ENCODE peak calls at places on chromosomes 1 and 21, in six cellular contexts. One of them, this sample, is unnamed.

GRCh38 chr21:43684424-43684823 is 25.1 kb downstream of the RRP1B start:
- DNase-seq in aorta: no peak
- DNase-seq in MM.1S: no peak
- DNase-seq in stomach: no peak
- DNase-seq in upper lobe of left lung: no peak
- DNase-seq in ovary: no peak
- DNase-seq in this sample: no peak

GRCh38 chr1:172399369-172400072 is 21.0 kb upstream of the C1orf105 start:
- DNase-seq in MM.1S: peak
- DNase-seq in ovary: no peak
- DNase-seq in aorta: no peak
- DNase-seq in stomach: peak
- DNase-seq in upper lobe of left lung: no peak
- DNase-seq in this sample: peak

GRCh38 chr1:2447274-2448097 is 28.6 kb upstream of the PLCH2 start:
- DNase-seq in stomach: no peak
- DNase-seq in upper lobe of left lung: no peak
- DNase-seq in ovary: no peak
- DNase-seq in aorta: no peak
- DNase-seq in MM.1S: no peak
- DNase-seq in this sample: no peak

GRCh38 chr1:241749041-241749798 is 97.1 kb downstream of the WDR64 start:
- DNase-seq in ovary: no peak
- DNase-seq in aorta: no peak
- DNase-seq in upper lobe of left lung: no peak
- DNase-seq in MM.1S: no peak
- DNase-seq in stomach: no peak
- DNase-seq in this sample: no peak

GRCh38 chr1:44025816-44026215 is 5.4 kb downstream of the SLC6A9 start:
- DNase-seq in MM.1S: no peak
- DNase-seq in upper lobe of left lung: peak
- DNase-seq in ovary: no peak
- DNase-seq in stomach: peak
- DNase-seq in aorta: no peak
- DNase-seq in this sample: peak

GRCh38 chr21:43824250-43824882 is 35.0 kb downstream of the RRP1 start:
- DNase-seq in aorta: no peak
- DNase-seq in ovary: no peak
- DNase-seq in MM.1S: no peak
- DNase-seq in upper lobe of left lung: no peak
- DNase-seq in stomach: no peak
- DNase-seq in this sample: no peak

GRCh38 chr1:32337855-32338636 is 2.0 kb upstream of the MARCKSL1 start:
- DNase-seq in upper lobe of left lung: peak
- DNase-seq in MM.1S: peak
- DNase-seq in aorta: no peak
- DNase-seq in ovary: no peak
- DNase-seq in stomach: peak
- DNase-seq in this sample: peak

GRCh38 chr1:3062616-3063378 is 6.2 kb upstream of the PRDM16 start:
- DNase-seq in stomach: peak
- DNase-seq in upper lobe of left lung: no peak
- DNase-seq in ovary: peak
- DNase-seq in aorta: peak
- DNase-seq in MM.1S: no peak
- DNase-seq in this sample: no peak

GRCh38 chr1:178529364-178530036 is 16.6 kb downstream of the TEX35 start:
- DNase-seq in upper lobe of left lung: no peak
- DNase-seq in aorta: peak
- DNase-seq in ovary: no peak
- DNase-seq in stomach: no peak
- DNase-seq in MM.1S: no peak
- DNase-seq in this sample: no peak

GRCh38 chr1:223827193-223827663 is 18.5 kb downstream of the TP53BP2 start:
- DNase-seq in upper lobe of left lung: peak
- DNase-seq in MM.1S: no peak
- DNase-seq in ovary: no peak
- DNase-seq in stomach: no peak
- DNase-seq in aorta: no peak
- DNase-seq in this sample: no peak

GRCh38 chr1:83100133-83100532 is 898.8 kb downstream of the TTLL7 start:
- DNase-seq in ovary: no peak
- DNase-seq in MM.1S: no peak
- DNase-seq in aorta: no peak
- DNase-seq in stomach: no peak
- DNase-seq in upper lobe of left lung: no peak
- DNase-seq in this sample: no peak

GRCh38 chr1:76093931-76094330 is 19.4 kb downstream of the ST6GALNAC3 start:
- DNase-seq in aorta: no peak
- DNase-seq in upper lobe of left lung: no peak
- DNase-seq in stomach: no peak
- DNase-seq in MM.1S: no peak
- DNase-seq in ovary: no peak
- DNase-seq in this sample: no peak

GRCh38 chr1:90879281-90879680 is 142.6 kb downstream of the ZNF644 start:
- DNase-seq in ovary: no peak
- DNase-seq in stomach: no peak
- DNase-seq in upper lobe of left lung: no peak
- DNase-seq in aorta: no peak
- DNase-seq in MM.1S: peak
- DNase-seq in this sample: no peak

GRCh38 chr21:27586986-27587385 is 620.1 kb upstream of the ADAMTS5 start:
- DNase-seq in upper lobe of left lung: no peak
- DNase-seq in MM.1S: no peak
- DNase-seq in ovary: no peak
- DNase-seq in stomach: no peak
- DNase-seq in aorta: no peak
- DNase-seq in this sample: no peak
- H3K4me3 ChIP-seq in upper lobe of left lung: no peak
- H3K4me3 ChIP-seq in MM.1S: no peak
- H3K4me3 ChIP-seq in ovary: no peak
- H3K4me3 ChIP-seq in stomach: no peak
- H3K4me3 ChIP-seq in aorta: no peak
- H3K4me3 ChIP-seq in this sample: no peak

GRCh38 chr1:185342672-185343259 is 25.7 kb upstream of the IVNS1ABP start:
- DNase-seq in stomach: no peak
- DNase-seq in MM.1S: no peak
- DNase-seq in upper lobe of left lung: no peak
- DNase-seq in ovary: no peak
- DNase-seq in aorta: no peak
- DNase-seq in this sample: no peak

GRCh38 chr1:185342017-185342416 is 25.0 kb upstream of the IVNS1ABP start:
- DNase-seq in stomach: no peak
- DNase-seq in upper lobe of left lung: no peak
- DNase-seq in aorta: no peak
- DNase-seq in ovary: no peak
- DNase-seq in MM.1S: no peak
- DNase-seq in this sample: no peak

GRCh38 chr1:185341196-185341781 is 24.2 kb upstream of the IVNS1ABP start:
- DNase-seq in upper lobe of left lung: no peak
- DNase-seq in aorta: no peak
- DNase-seq in stomach: no peak
- DNase-seq in ovary: no peak
- DNase-seq in MM.1S: no peak
- DNase-seq in this sample: no peak

GRCh38 chr1:185337221-185337620 is 20.2 kb upstream of the IVNS1ABP start:
- DNase-seq in ovary: no peak
- DNase-seq in upper lobe of left lung: no peak
- DNase-seq in stomach: no peak
- DNase-seq in MM.1S: no peak
- DNase-seq in aorta: no peak
- DNase-seq in this sample: no peak

DNA sequence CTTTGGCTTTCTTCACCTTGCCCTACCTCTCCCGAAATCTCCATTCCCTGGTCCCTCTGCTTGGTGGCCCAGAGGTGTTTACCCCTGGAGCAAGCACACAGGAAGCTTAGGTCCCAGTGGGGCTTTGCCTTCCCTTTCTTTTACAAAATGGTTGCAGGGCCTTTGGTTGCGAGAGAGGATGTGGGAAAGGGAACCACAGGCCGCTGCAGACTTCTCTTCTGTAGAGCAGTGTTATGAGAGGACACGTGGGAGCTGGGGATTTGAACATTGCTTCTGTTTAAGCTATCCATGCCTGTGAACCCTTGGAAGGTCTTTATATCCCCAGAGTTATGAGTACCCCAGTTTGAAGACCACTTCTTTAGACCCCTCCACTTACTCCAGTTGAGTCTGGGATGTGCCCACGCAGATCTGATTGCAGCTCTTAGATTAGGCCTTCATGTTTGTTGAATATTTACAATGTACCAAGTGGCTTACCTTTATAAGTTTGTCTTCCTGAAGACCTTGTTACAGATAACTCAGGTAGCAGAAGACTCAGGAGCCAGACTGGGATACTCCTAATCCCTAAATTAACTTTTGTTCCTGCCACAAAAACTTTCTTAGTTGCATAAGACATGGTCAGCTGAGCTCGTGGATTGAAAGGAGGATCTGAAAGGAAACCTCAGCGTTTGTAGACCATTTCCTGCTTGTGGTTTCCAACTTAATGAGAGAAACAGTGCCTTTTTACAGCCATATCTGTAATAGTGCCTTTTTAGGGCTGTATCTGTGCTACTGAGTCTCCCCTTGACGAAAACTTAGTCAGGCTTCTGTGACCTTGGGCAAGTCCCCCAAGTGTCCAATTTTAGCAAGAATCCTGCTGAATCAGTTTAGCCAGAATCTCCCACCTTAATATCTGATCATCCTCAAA is 21.9 kb upstream of the IVNS1ABP start:
- DNase-seq in stomach: peak
- DNase-seq in upper lobe of left lung: peak
- DNase-seq in MM.1S: peak
- DNase-seq in ovary: no peak
- DNase-seq in aorta: no peak
- DNase-seq in this sample: no peak
- H3K4me3 ChIP-seq in stomach: no peak
- H3K4me3 ChIP-seq in upper lobe of left lung: no peak
- H3K4me3 ChIP-seq in MM.1S: no peak
- H3K4me3 ChIP-seq in ovary: no peak
- H3K4me3 ChIP-seq in aorta: no peak
- H3K4me3 ChIP-seq in this sample: no peak

GRCh38 chr1:161132410-161133219 is at the start of gene DEDD:
- DNase-seq in MM.1S: peak
- DNase-seq in aorta: peak
- DNase-seq in upper lobe of left lung: peak
- DNase-seq in stomach: peak
- DNase-seq in ovary: peak
- DNase-seq in this sample: peak

GRCh38 chr1:161127649-161128048 is 4.8 kb downstream of the DEDD start:
- DNase-seq in MM.1S: no peak
- DNase-seq in upper lobe of left lung: no peak
- DNase-seq in aorta: no peak
- DNase-seq in ovary: no peak
- DNase-seq in stomach: no peak
- DNase-seq in this sample: no peak

GRCh38 chr1:161128591-161129420 is 3.7 kb downstream of the DEDD start:
- DNase-seq in aorta: no peak
- DNase-seq in ovary: no peak
- DNase-seq in upper lobe of left lung: no peak
- DNase-seq in stomach: no peak
- DNase-seq in MM.1S: no peak
- DNase-seq in this sample: no peak

GRCh38 chr1:161131721-161132409 is 602 bp downstream of the DEDD start:
- DNase-seq in upper lobe of left lung: peak
- DNase-seq in ovary: no peak
- DNase-seq in MM.1S: no peak
- DNase-seq in aorta: no peak
- DNase-seq in stomach: no peak
- DNase-seq in this sample: peak

DNA sequence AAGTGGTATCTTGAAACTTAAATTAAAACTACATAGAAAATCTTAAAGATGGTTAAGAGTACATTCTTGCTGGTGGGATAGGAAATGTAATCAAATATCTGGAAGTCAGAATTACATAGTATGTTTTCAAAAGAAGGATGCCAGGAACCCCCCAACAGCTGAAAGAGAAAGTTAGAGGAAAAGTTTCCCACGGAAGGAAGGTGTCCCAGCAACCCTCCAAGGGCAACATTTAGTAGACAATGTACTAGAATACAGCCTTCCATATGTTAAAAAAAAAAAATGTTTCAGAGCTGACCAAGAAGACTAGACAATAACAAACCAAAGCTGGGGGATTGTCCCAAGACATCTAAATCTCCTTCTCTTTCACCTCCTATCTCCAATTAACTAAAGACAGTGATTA is 2.2 kb downstream of the DEDD start:
- DNase-seq in MM.1S: no peak
- DNase-seq in aorta: no peak
- DNase-seq in upper lobe of left lung: no peak
- DNase-seq in stomach: no peak
- DNase-seq in ovary: no peak
- DNase-seq in this sample: no peak
- H3K4me3 ChIP-seq in MM.1S: no peak
- H3K4me3 ChIP-seq in aorta: no peak
- H3K4me3 ChIP-seq in upper lobe of left lung: no peak
- H3K4me3 ChIP-seq in stomach: no peak
- H3K4me3 ChIP-seq in ovary: no peak
- H3K4me3 ChIP-seq in this sample: no peak

GRCh38 chr1:38123356-38123755 is 76.8 kb upstream of the POU3F1 start:
- DNase-seq in stomach: no peak
- DNase-seq in ovary: no peak
- DNase-seq in MM.1S: no peak
- DNase-seq in upper lobe of left lung: no peak
- DNase-seq in aorta: no peak
- DNase-seq in this sample: no peak
- H3K4me3 ChIP-seq in stomach: no peak
- H3K4me3 ChIP-seq in ovary: no peak
- H3K4me3 ChIP-seq in MM.1S: no peak
- H3K4me3 ChIP-seq in upper lobe of left lung: no peak
- H3K4me3 ChIP-seq in aorta: no peak
- H3K4me3 ChIP-seq in this sample: no peak

GRCh38 chr1:227541796-227542152 is 21.6 kb upstream of the ZNF678 start:
- DNase-seq in MM.1S: no peak
- DNase-seq in aorta: no peak
- DNase-seq in ovary: peak
- DNase-seq in stomach: no peak
- DNase-seq in upper lobe of left lung: no peak
- DNase-seq in this sample: no peak

GRCh38 chr1:227543283-227544066 is 19.9 kb upstream of the ZNF678 start:
- DNase-seq in upper lobe of left lung: no peak
- DNase-seq in stomach: no peak
- DNase-seq in aorta: peak
- DNase-seq in MM.1S: no peak
- DNase-seq in ovary: no peak
- DNase-seq in this sample: no peak

GRCh38 chr1:227541129-227541528 is 22.2 kb upstream of the ZNF678 start:
- DNase-seq in MM.1S: no peak
- DNase-seq in ovary: no peak
- DNase-seq in stomach: no peak
- DNase-seq in aorta: peak
- DNase-seq in upper lobe of left lung: no peak
- DNase-seq in this sample: no peak

GRCh38 chr1:227544067-227544655 is 19.2 kb upstream of the ZNF678 start:
- DNase-seq in aorta: peak
- DNase-seq in stomach: no peak
- DNase-seq in upper lobe of left lung: no peak
- DNase-seq in ovary: no peak
- DNase-seq in MM.1S: no peak
- DNase-seq in this sample: no peak

GRCh38 chr1:227542153-227543120 is 20.9 kb upstream of the ZNF678 start:
- DNase-seq in stomach: peak
- DNase-seq in aorta: peak
- DNase-seq in ovary: peak
- DNase-seq in upper lobe of left lung: peak
- DNase-seq in MM.1S: peak
- DNase-seq in this sample: no peak
- H3K4me3 ChIP-seq in stomach: peak
- H3K4me3 ChIP-seq in aorta: peak
- H3K4me3 ChIP-seq in ovary: peak
- H3K4me3 ChIP-seq in upper lobe of left lung: peak
- H3K4me3 ChIP-seq in MM.1S: peak
- H3K4me3 ChIP-seq in this sample: no peak

GRCh38 chr1:214318356-214318755 is 37.4 kb downstream of the SMYD2 start:
- DNase-seq in upper lobe of left lung: no peak
- DNase-seq in aorta: no peak
- DNase-seq in stomach: no peak
- DNase-seq in ovary: no peak
- DNase-seq in MM.1S: no peak
- DNase-seq in this sample: no peak
- H3K4me3 ChIP-seq in upper lobe of left lung: no peak
- H3K4me3 ChIP-seq in aorta: no peak
- H3K4me3 ChIP-seq in stomach: no peak
- H3K4me3 ChIP-seq in ovary: no peak
- H3K4me3 ChIP-seq in MM.1S: no peak
- H3K4me3 ChIP-seq in this sample: no peak

This sample was measured in Karpas-422.